ENCODE peak calls at places on chromosomes 3 and 15, in eight cellular contexts. One of them, this sample, is unnamed.

GRCh38 chr15:85380860-85381535 is 595 bp downstream of the AKAP13 start:
- DNase-seq in CD4-positive, alpha-beta memory T cell: peak; percentile 66
- DNase-seq in heart left ventricle: peak; percentile 52
- DNase-seq in neuronal stem cell: peak; percentile 65
- DNase-seq in SJSA1: peak; percentile 71
- DNase-seq in prostate gland: peak; percentile 28
- DNase-seq in CD8-positive, alpha-beta T cell: peak; percentile 44
- DNase-seq in testis: peak; percentile 54
- DNase-seq in this sample: peak; percentile 66

GRCh38 chr15:35910227-35910626 is 364.3 kb upstream of the DPH6 start:
- DNase-seq in CD4-positive, alpha-beta memory T cell: no peak
- DNase-seq in heart left ventricle: no peak
- DNase-seq in neuronal stem cell: no peak
- DNase-seq in SJSA1: no peak
- DNase-seq in prostate gland: no peak
- DNase-seq in CD8-positive, alpha-beta T cell: no peak
- DNase-seq in testis: no peak
- DNase-seq in this sample: no peak

GRCh38 chr3:71629289-71630252 is 46.0 kb upstream of the FOXP1 start:
- DNase-seq in CD4-positive, alpha-beta memory T cell: no peak
- DNase-seq in heart left ventricle: peak; percentile 32
- DNase-seq in neuronal stem cell: no peak
- DNase-seq in SJSA1: no peak
- DNase-seq in prostate gland: no peak
- DNase-seq in CD8-positive, alpha-beta T cell: no peak
- DNase-seq in testis: peak; percentile 25
- DNase-seq in this sample: no peak

GRCh38 chr3:37765591-37766219 is 96.0 kb upstream of the CTDSPL start:
- DNase-seq in CD4-positive, alpha-beta memory T cell: no peak
- DNase-seq in heart left ventricle: peak; percentile 62
- DNase-seq in neuronal stem cell: peak; percentile 23
- DNase-seq in SJSA1: no peak
- DNase-seq in prostate gland: no peak
- DNase-seq in CD8-positive, alpha-beta T cell: no peak
- DNase-seq in testis: peak; percentile 77
- DNase-seq in this sample: no peak

GRCh38 chr15:42107483-42107882 is 13.1 kb upstream of the PLA2G4D start:
- DNase-seq in CD4-positive, alpha-beta memory T cell: no peak
- DNase-seq in heart left ventricle: no peak
- DNase-seq in neuronal stem cell: no peak
- DNase-seq in SJSA1: no peak
- DNase-seq in prostate gland: peak; percentile 40
- DNase-seq in CD8-positive, alpha-beta T cell: no peak
- DNase-seq in testis: no peak
- DNase-seq in this sample: no peak

GRCh38 chr3:124313621-124314020 is 321.7 kb upstream of the ROPN1 start:
- DNase-seq in CD4-positive, alpha-beta memory T cell: no peak
- DNase-seq in heart left ventricle: no peak
- DNase-seq in neuronal stem cell: no peak
- DNase-seq in SJSA1: no peak
- DNase-seq in prostate gland: no peak
- DNase-seq in CD8-positive, alpha-beta T cell: no peak
- DNase-seq in testis: no peak
- DNase-seq in this sample: no peak

GRCh38 chr3:72265250-72265649 is 480.3 kb upstream of the PROK2 start:
- DNase-seq in CD4-positive, alpha-beta memory T cell: no peak
- DNase-seq in heart left ventricle: no peak
- DNase-seq in neuronal stem cell: no peak
- DNase-seq in SJSA1: no peak
- DNase-seq in prostate gland: no peak
- DNase-seq in CD8-positive, alpha-beta T cell: no peak
- DNase-seq in testis: no peak
- DNase-seq in this sample: no peak

GRCh38 chr3:42653560-42654330 is at the start of gene ZBTB47:
- DNase-seq in CD4-positive, alpha-beta memory T cell: no peak
- DNase-seq in heart left ventricle: peak; percentile 68
- DNase-seq in neuronal stem cell: no peak
- DNase-seq in SJSA1: peak; percentile 15
- DNase-seq in prostate gland: no peak
- DNase-seq in CD8-positive, alpha-beta T cell: no peak
- DNase-seq in testis: no peak
- DNase-seq in this sample: no peak

GRCh38 chr15:99137877-99138276 is 33.0 kb downstream of the SYNM start:
- DNase-seq in CD4-positive, alpha-beta memory T cell: no peak
- DNase-seq in heart left ventricle: no peak
- DNase-seq in neuronal stem cell: no peak
- DNase-seq in SJSA1: no peak
- DNase-seq in prostate gland: no peak
- DNase-seq in CD8-positive, alpha-beta T cell: no peak
- DNase-seq in testis: peak; percentile 8
- DNase-seq in this sample: no peak

GRCh38 chr3:58474348-58474911 is 17.5 kb upstream of the KCTD6 start:
- DNase-seq in CD4-positive, alpha-beta memory T cell: no peak
- DNase-seq in heart left ventricle: no peak
- DNase-seq in neuronal stem cell: no peak
- DNase-seq in SJSA1: no peak
- DNase-seq in prostate gland: no peak
- DNase-seq in CD8-positive, alpha-beta T cell: no peak
- DNase-seq in testis: no peak
- DNase-seq in this sample: no peak

GRCh38 chr3:89570465-89570864 is 463.0 kb downstream of the EPHA3 start:
- DNase-seq in CD4-positive, alpha-beta memory T cell: no peak
- DNase-seq in heart left ventricle: no peak
- DNase-seq in neuronal stem cell: no peak
- DNase-seq in SJSA1: no peak
- DNase-seq in prostate gland: no peak
- DNase-seq in CD8-positive, alpha-beta T cell: no peak
- DNase-seq in testis: no peak
- DNase-seq in this sample: no peak

GRCh38 chr3:190131329-190131728 is 10.6 kb upstream of the P3H2 start:
- DNase-seq in CD4-positive, alpha-beta memory T cell: no peak
- DNase-seq in heart left ventricle: no peak
- DNase-seq in neuronal stem cell: no peak
- DNase-seq in SJSA1: no peak
- DNase-seq in prostate gland: no peak
- DNase-seq in CD8-positive, alpha-beta T cell: no peak
- DNase-seq in testis: no peak
- DNase-seq in this sample: no peak

DNA sequence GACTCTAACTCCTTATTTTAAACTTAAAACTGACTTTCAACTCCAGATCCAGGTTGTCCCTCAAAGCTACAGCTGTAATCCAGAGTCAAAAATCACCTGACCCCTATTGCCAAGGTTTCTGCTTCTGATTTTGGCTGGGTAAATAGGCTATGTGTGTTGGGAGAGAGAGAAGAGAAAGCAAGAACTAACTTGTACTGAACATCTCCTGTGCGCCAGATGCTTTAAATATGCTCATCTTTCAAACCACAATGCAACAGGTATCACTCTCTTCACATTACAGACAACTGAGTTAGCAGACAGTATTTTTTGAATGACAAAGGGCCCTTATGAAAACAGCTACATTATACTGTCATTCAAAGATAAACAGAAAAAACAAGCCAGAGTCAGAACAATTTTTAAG is 7.0 kb downstream of the WWTR1 start:
- DNase-seq in CD4-positive, alpha-beta memory T cell: no peak
- DNase-seq in heart left ventricle: no peak
- DNase-seq in neuronal stem cell: no peak
- DNase-seq in SJSA1: no peak
- DNase-seq in prostate gland: no peak
- DNase-seq in CD8-positive, alpha-beta T cell: no peak
- DNase-seq in testis: no peak
- DNase-seq in this sample: no peak
- H3K4me1 ChIP-seq in CD4-positive, alpha-beta memory T cell: no peaks in the 10 kb centered on the region
- H3K4me1 ChIP-seq in heart left ventricle: peaks cover 3% of the 10 kb centered on the region
- H3K4me1 ChIP-seq in neuronal stem cell: peaks cover under 1% of the 10 kb centered on the region
- H3K4me1 ChIP-seq in SJSA1: peaks cover 36% of the 10 kb centered on the region
- H3K4me1 ChIP-seq in prostate gland: peaks cover 4% of the 10 kb centered on the region
- H3K4me1 ChIP-seq in CD8-positive, alpha-beta T cell: no peaks in the 10 kb centered on the region
- H3K4me1 ChIP-seq in testis: peaks cover 10% of the 10 kb centered on the region
- H3K4me1 ChIP-seq in this sample: no peaks in the 10 kb centered on the region

DNA sequence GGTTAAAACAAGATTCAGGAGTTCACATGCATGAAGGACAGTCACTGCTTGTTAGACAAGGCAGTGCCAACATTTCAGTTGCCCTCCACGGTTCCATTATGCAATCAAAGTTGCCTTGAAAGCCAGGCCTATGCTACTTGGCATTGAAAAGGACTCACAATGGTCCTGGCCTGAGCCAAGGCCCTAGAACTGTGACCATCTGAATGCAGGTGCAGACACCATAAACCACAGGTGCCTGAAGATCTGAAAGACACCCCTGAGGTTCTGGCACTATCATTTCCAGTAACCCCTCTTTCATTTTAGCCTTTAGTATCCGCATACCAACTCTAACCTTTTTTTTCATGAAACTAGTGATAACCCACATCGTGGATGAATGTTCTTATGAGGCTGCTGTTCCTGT is 2.8 kb downstream of the GABRA5 start:
- DNase-seq in CD4-positive, alpha-beta memory T cell: no peak
- DNase-seq in heart left ventricle: no peak
- DNase-seq in neuronal stem cell: no peak
- DNase-seq in SJSA1: no peak
- DNase-seq in prostate gland: no peak
- DNase-seq in CD8-positive, alpha-beta T cell: no peak
- DNase-seq in testis: no peak
- DNase-seq in this sample: no peak
- H3K27ac ChIP-seq in CD4-positive, alpha-beta memory T cell: no peak overlapping the region
- H3K27ac ChIP-seq in heart left ventricle: no peak overlapping the region
- H3K27ac ChIP-seq in neuronal stem cell: no peak overlapping the region
- H3K27ac ChIP-seq in SJSA1: no peak overlapping the region
- H3K27ac ChIP-seq in prostate gland: no peak overlapping the region
- H3K27ac ChIP-seq in CD8-positive, alpha-beta T cell: no peak overlapping the region
- H3K27ac ChIP-seq in testis: no peak overlapping the region
- H3K27ac ChIP-seq in this sample: no peak overlapping the region

GRCh38 chr3:187919535-187919934 is 174.3 kb upstream of the BCL6 start:
- DNase-seq in CD4-positive, alpha-beta memory T cell: no peak
- DNase-seq in heart left ventricle: no peak
- DNase-seq in neuronal stem cell: no peak
- DNase-seq in SJSA1: no peak
- DNase-seq in prostate gland: no peak
- DNase-seq in CD8-positive, alpha-beta T cell: no peak
- DNase-seq in testis: no peak
- DNase-seq in this sample: no peak
- H3K4me1 ChIP-seq in CD4-positive, alpha-beta memory T cell: peaks cover 38% of the 10 kb centered on the region
- H3K4me1 ChIP-seq in heart left ventricle: no peaks in the 10 kb centered on the region
- H3K4me1 ChIP-seq in neuronal stem cell: no peaks in the 10 kb centered on the region
- H3K4me1 ChIP-seq in SJSA1: peaks cover 19% of the 10 kb centered on the region
- H3K4me1 ChIP-seq in prostate gland: no peaks in the 10 kb centered on the region
- H3K4me1 ChIP-seq in CD8-positive, alpha-beta T cell: peaks cover 21% of the 10 kb centered on the region
- H3K4me1 ChIP-seq in testis: no peaks in the 10 kb centered on the region
- H3K4me1 ChIP-seq in this sample: peaks cover 23% of the 10 kb centered on the region

GRCh38 chr15:64634576-64635485 is 140.6 kb downstream of the RBPMS2 start:
- DNase-seq in CD4-positive, alpha-beta memory T cell: no peak
- DNase-seq in heart left ventricle: no peak
- DNase-seq in neuronal stem cell: peak; percentile 71
- DNase-seq in SJSA1: peak; percentile 65
- DNase-seq in prostate gland: no peak
- DNase-seq in CD8-positive, alpha-beta T cell: no peak
- DNase-seq in testis: no peak
- DNase-seq in this sample: no peak

GRCh38 chr15:64636101-64636500 is 139.3 kb downstream of the RBPMS2 start:
- DNase-seq in CD4-positive, alpha-beta memory T cell: no peak
- DNase-seq in heart left ventricle: no peak
- DNase-seq in neuronal stem cell: peak; percentile 11
- DNase-seq in SJSA1: no peak
- DNase-seq in prostate gland: no peak
- DNase-seq in CD8-positive, alpha-beta T cell: no peak
- DNase-seq in testis: no peak
- DNase-seq in this sample: no peak

GRCh38 chr15:64636541-64636940 is 138.8 kb downstream of the RBPMS2 start:
- DNase-seq in CD4-positive, alpha-beta memory T cell: no peak
- DNase-seq in heart left ventricle: no peak
- DNase-seq in neuronal stem cell: no peak
- DNase-seq in SJSA1: no peak
- DNase-seq in prostate gland: no peak
- DNase-seq in CD8-positive, alpha-beta T cell: no peak
- DNase-seq in testis: no peak
- DNase-seq in this sample: no peak

GRCh38 chr15:64635486-64635815 is 139.9 kb downstream of the RBPMS2 start:
- DNase-seq in CD4-positive, alpha-beta memory T cell: no peak
- DNase-seq in heart left ventricle: peak; percentile 21
- DNase-seq in neuronal stem cell: peak; percentile 6
- DNase-seq in SJSA1: no peak
- DNase-seq in prostate gland: peak; percentile 45
- DNase-seq in CD8-positive, alpha-beta T cell: no peak
- DNase-seq in testis: peak; percentile 43
- DNase-seq in this sample: no peak

DNA sequence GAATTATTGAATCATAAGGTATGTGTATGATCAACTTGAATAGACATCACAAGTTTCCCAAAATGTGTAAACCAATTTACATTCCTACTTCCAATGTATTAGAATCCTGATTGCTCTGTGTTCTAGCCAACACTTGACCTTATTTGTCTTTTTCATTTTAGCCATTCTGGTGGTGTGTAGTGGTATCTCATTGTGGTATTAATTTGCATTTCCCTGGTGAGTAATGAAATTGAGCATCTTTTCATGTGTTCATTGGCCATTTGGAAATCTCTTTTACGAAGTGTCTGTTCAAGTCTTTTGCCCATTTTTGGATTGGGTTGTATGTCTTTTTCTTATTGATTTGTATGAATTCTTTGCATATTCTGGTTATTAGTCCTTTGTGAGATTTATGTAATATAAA is 138.0 kb downstream of the RBPMS2 start:
- DNase-seq in CD4-positive, alpha-beta memory T cell: no peak
- DNase-seq in heart left ventricle: no peak
- DNase-seq in neuronal stem cell: no peak
- DNase-seq in SJSA1: no peak
- DNase-seq in prostate gland: no peak
- DNase-seq in CD8-positive, alpha-beta T cell: no peak
- DNase-seq in testis: no peak
- DNase-seq in this sample: no peak
- H3K27ac ChIP-seq in CD4-positive, alpha-beta memory T cell: no peak overlapping the region
- H3K27ac ChIP-seq in heart left ventricle: no peak overlapping the region
- H3K27ac ChIP-seq in neuronal stem cell: no peak overlapping the region
- H3K27ac ChIP-seq in SJSA1: no peak overlapping the region
- H3K27ac ChIP-seq in prostate gland: no peak overlapping the region
- H3K27ac ChIP-seq in CD8-positive, alpha-beta T cell: no peak overlapping the region
- H3K27ac ChIP-seq in testis: no peak overlapping the region
- H3K27ac ChIP-seq in this sample: no peak overlapping the region

DNA sequence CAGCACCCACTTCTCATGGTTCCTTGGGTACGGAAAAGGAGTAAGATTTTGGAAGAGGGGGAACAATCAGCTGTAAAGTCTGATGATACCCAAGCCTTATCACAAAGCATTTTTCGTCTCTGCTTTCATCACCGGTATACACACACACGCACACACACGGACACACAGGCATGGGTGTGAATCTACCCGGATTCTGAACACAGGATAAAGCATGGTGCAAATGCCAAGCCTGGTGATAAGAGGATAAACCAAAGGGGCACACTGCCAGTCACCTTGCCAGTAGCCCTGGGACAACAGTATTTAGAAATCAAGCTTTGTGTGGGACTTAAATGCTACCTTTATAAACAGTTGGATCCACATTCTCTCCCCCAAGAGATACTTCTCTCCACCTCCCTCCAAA is 22.2 kb downstream of the FAM174B start:
- DNase-seq in CD4-positive, alpha-beta memory T cell: no peak
- DNase-seq in heart left ventricle: no peak
- DNase-seq in neuronal stem cell: no peak
- DNase-seq in SJSA1: no peak
- DNase-seq in prostate gland: no peak
- DNase-seq in CD8-positive, alpha-beta T cell: no peak
- DNase-seq in testis: no peak
- DNase-seq in this sample: no peak
- H3K4me1 ChIP-seq in CD4-positive, alpha-beta memory T cell: no peaks in the 10 kb centered on the region
- H3K4me1 ChIP-seq in heart left ventricle: no peaks in the 10 kb centered on the region
- H3K4me1 ChIP-seq in neuronal stem cell: peaks cover 10% of the 10 kb centered on the region
- H3K4me1 ChIP-seq in SJSA1: no peaks in the 10 kb centered on the region
- H3K4me1 ChIP-seq in prostate gland: peaks cover 10% of the 10 kb centered on the region
- H3K4me1 ChIP-seq in CD8-positive, alpha-beta T cell: no peaks in the 10 kb centered on the region
- H3K4me1 ChIP-seq in testis: no peaks in the 10 kb centered on the region
- H3K4me1 ChIP-seq in this sample: no peaks in the 10 kb centered on the region

GRCh38 chr15:40471105-40471777 is 457 bp downstream of the CHST14 start:
- DNase-seq in CD4-positive, alpha-beta memory T cell: peak; percentile 29
- DNase-seq in heart left ventricle: no peak
- DNase-seq in neuronal stem cell: peak; percentile 30
- DNase-seq in SJSA1: peak; percentile 55
- DNase-seq in prostate gland: no peak
- DNase-seq in CD8-positive, alpha-beta T cell: no peak
- DNase-seq in testis: no peak
- DNase-seq in this sample: peak; percentile 33
- H3K27ac ChIP-seq in CD4-positive, alpha-beta memory T cell: peak overlapping the region; percentile 70
- H3K27ac ChIP-seq in heart left ventricle: peak overlapping the region; percentile 74
- H3K27ac ChIP-seq in neuronal stem cell: peak overlapping the region; percentile 30
- H3K27ac ChIP-seq in SJSA1: peak overlapping the region; percentile 74
- H3K27ac ChIP-seq in prostate gland: peak overlapping the region; percentile 80
- H3K27ac ChIP-seq in CD8-positive, alpha-beta T cell: peak overlapping the region; percentile 48
- H3K27ac ChIP-seq in testis: peak overlapping the region; percentile 80
- H3K27ac ChIP-seq in this sample: peak overlapping the region; percentile 54

This sample was measured in CD8-positive, alpha-beta memory T cell.